ENCODE peak calls at places on chromosomes 3 and 15, in four cellular contexts. I, A, T and N are unnamed samples.
A peak's percentile ranks its signal among the peaks of the same experiment; 100 is the strongest.

GRCh38 chr15:40470423-40471104 is at the start of gene CHST14:
- DNase-seq in I (peak; percentile 82), A (peak; percentile 48), T (peak; percentile 55), N (peak; percentile 50)

GRCh38 chr3:69411331-69411730 is 25.4 kb upstream of the FRMD4B start:
- DNase-seq in I (no peak), A (peak; percentile 68), T (no peak), N (peak; percentile 51)

GRCh38 chr3:57951106-57951882 is 56.9 kb upstream of the FLNB start:
- DNase-seq in I (peak; percentile 64), A (peak; percentile 89), T (peak; percentile 48), N (peak; percentile 87)

GRCh38 chr3:11430207-11430606 is 158.0 kb downstream of the ATG7 start:
- DNase-seq in I (no peak), A (no peak), T (no peak), N (no peak)

GRCh38 chr15:81336568-81336967 is 12.6 kb upstream of the STARD5 start:
- DNase-seq in I (no peak), A (peak; percentile 54), T (no peak), N (peak; percentile 58)

GRCh38 chr3:197202694-197203093 is 95.7 kb downstream of the DLG1 start:
- DNase-seq in I (no peak), A (no peak), T (no peak), N (no peak)

GRCh38 chr3:194686816-194687637 is 1.3 kb downstream of the FAM43A start:
- DNase-seq in I (peak; percentile 71), A (peak; percentile 53), T (peak; percentile 36), N (peak; percentile 58)

GRCh38 chr3:128698211-128699011 is 27.6 kb upstream of the RAB7A start:
- DNase-seq in I (peak; percentile 78), A (no peak), T (peak; percentile 51), N (peak; percentile 18)

GRCh38 chr3:17577795-17578520 is 164.5 kb downstream of the TBC1D5 start:
- DNase-seq in I (no peak), A (peak; percentile 45), T (no peak), N (peak; percentile 39)

GRCh38 chr15:101320501-101321052 is 25.5 kb upstream of the SNRPA1 start:
- DNase-seq in I (peak; percentile 86), A (peak; percentile 15), T (peak; percentile 40), N (peak; percentile 57)

GRCh38 chr3:129228891-129229585 is 20.4 kb upstream of the COPG1 start:
- DNase-seq in I (no peak), A (peak; percentile 86), T (no peak), N (peak; percentile 81)

GRCh38 chr15:28998511-28998910 is 112.7 kb downstream of the APBA2 start:
- DNase-seq in I (no peak), A (no peak), T (no peak), N (peak; percentile 13)

GRCh38 chr3:125684199-125684598 is 88.9 kb upstream of the OSBPL11 start:
- DNase-seq in I (peak; percentile 58), A (peak; percentile 35), T (peak; percentile 39), N (peak; percentile 30)
- TF ChIP-seq CTCF in I (peak; percentile 39), A (peak; percentile 46), T (peak; percentile 13), N (peak; percentile 34)

DNA sequence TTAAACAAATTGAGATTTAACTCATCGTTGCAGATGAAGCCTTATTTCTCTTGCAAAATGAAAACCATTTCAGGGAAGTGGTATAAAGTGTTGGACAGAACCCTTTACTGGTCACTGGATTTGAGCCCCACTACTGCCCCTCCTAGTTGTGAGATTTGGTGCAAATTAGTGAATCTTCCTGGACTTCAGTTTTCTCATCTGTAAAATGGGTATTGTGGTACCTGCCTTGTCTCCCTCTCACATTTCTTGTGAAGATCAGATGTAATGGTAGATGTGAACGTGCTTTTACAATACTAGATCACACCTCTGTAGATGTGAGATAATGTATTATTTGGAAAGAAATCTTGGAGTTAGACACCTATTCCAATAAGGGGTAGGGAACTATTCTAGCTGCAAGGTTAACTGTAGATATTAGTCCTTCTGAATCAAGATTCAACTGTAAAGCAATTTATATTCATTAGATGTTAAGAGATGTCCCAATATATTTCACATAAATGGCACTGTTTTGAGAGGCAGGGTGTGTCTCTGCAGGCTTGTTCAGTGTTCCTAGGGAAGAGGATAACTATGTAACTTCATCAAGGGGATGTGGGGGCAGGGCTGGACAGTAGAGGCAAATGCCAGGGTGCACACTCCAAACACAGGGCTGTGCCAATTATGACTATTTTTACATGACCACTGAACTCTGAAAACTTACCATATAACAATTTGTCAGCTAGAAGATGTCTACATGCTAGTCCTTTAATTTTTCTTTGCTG is 112.4 kb upstream of the PFN2 start:
- DNase-seq in I (no peak), A (no peak), T (no peak), N (no peak)
- H3K4me3 ChIP-seq in I (peak overlapping the region; percentile 19), A (peak overlapping the region; percentile 17), T (no peak overlapping the region), N (peak overlapping the region; percentile 40)

DNA sequence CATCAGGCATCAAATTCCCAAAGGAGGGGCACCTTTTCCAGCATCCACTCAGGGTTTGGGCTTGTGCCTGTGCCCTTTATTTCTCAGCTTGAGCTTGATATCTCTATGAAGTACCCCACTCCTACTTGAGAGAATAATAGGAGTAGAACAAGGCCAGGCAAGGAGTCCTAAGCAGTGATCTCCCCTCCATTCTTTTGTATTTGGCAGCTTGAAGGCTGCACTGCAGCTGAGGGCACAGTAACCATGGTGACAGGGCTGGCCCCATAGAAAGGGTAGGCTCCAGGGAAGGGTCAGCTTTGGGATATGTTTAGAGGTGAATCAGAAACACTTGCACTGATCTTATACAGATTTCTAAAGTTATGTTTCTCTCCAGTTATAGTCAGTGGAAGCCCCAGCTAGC is 145.4 kb upstream of the SLC24A5 start:
- DNase-seq in I (no peak), A (no peak), T (no peak), N (no peak)
- TF ChIP-seq CTCF in I (no peak), A (no peak), T (no peak), N (no peak)

GRCh38 chr3:186929676-186930075 is 650 bp upstream of the ST6GAL1 start:
- DNase-seq in I (no peak), A (no peak), T (no peak), N (no peak)
- H3K4me3 ChIP-seq in I (peak overlapping the region; percentile 88), A (peak overlapping the region; percentile 52), T (peak overlapping the region; percentile 91), N (peak overlapping the region; percentile 85)

GRCh38 chr15:89338036-89338435 is 3.4 kb upstream of the POLG start:
- DNase-seq in I (no peak), A (no peak), T (no peak), N (no peak)
- TF ChIP-seq CTCF in I (no peak), A (no peak), T (no peak), N (no peak)